ENCODE peak calls at places on chromosomes 16 and 17, in six cellular contexts. One of them, this sample, is unnamed.

GRCh38 chr16:57642368-57643135 is 14.1 kb downstream of the ADGRG1 start:
- DNase-seq in tibial artery: no peak
- DNase-seq in caudate nucleus: no peak
- DNase-seq in CD4-positive, alpha-beta T cell: no peak
- DNase-seq in IMR-90: no peak
- DNase-seq in lung: no peak
- DNase-seq in this sample: no peak

GRCh38 chr17:13311301-13311700 is 290.4 kb downstream of the HS3ST3A1 start:
- DNase-seq in tibial artery: no peak
- DNase-seq in caudate nucleus: no peak
- DNase-seq in CD4-positive, alpha-beta T cell: no peak
- DNase-seq in IMR-90: peak
- DNase-seq in lung: no peak
- DNase-seq in this sample: no peak

GRCh38 chr17:11582217-11582616 is 16.1 kb upstream of the DNAH9 start:
- DNase-seq in tibial artery: no peak
- DNase-seq in caudate nucleus: no peak
- DNase-seq in CD4-positive, alpha-beta T cell: no peak
- DNase-seq in IMR-90: no peak
- DNase-seq in lung: no peak
- DNase-seq in this sample: no peak

GRCh38 chr16:14309906-14310305 is 238.8 kb downstream of the MRTFB start:
- DNase-seq in tibial artery: no peak
- DNase-seq in caudate nucleus: no peak
- DNase-seq in CD4-positive, alpha-beta T cell: no peak
- DNase-seq in IMR-90: peak
- DNase-seq in lung: no peak
- DNase-seq in this sample: no peak

GRCh38 chr16:89557936-89558490 is 2.5 kb upstream of the RPL13 start:
- DNase-seq in tibial artery: no peak
- DNase-seq in caudate nucleus: no peak
- DNase-seq in CD4-positive, alpha-beta T cell: no peak
- DNase-seq in IMR-90: no peak
- DNase-seq in lung: no peak
- DNase-seq in this sample: no peak

GRCh38 chr17:81340606-81341346 is 45.7 kb upstream of the SLC38A10 start:
- DNase-seq in tibial artery: peak
- DNase-seq in caudate nucleus: no peak
- DNase-seq in CD4-positive, alpha-beta T cell: no peak
- DNase-seq in IMR-90: no peak
- DNase-seq in lung: no peak
- DNase-seq in this sample: no peak

GRCh38 chr17:82816358-82816757 is 23.5 kb downstream of the ZNF750 start:
- DNase-seq in tibial artery: no peak
- DNase-seq in caudate nucleus: no peak
- DNase-seq in CD4-positive, alpha-beta T cell: no peak
- DNase-seq in IMR-90: no peak
- DNase-seq in lung: no peak
- DNase-seq in this sample: no peak

GRCh38 chr17:4480929-4481898 is 17.5 kb upstream of the SPNS2 start:
- DNase-seq in tibial artery: no peak
- DNase-seq in caudate nucleus: no peak
- DNase-seq in CD4-positive, alpha-beta T cell: peak
- DNase-seq in IMR-90: no peak
- DNase-seq in lung: no peak
- DNase-seq in this sample: no peak

GRCh38 chr16:89304941-89305705 is 87.6 kb downstream of the ZNF778 start:
- DNase-seq in tibial artery: no peak
- DNase-seq in caudate nucleus: no peak
- DNase-seq in CD4-positive, alpha-beta T cell: no peak
- DNase-seq in IMR-90: no peak
- DNase-seq in lung: no peak
- DNase-seq in this sample: no peak

GRCh38 chr16:82034981-82035612 is at the start of gene HSD17B2:
- DNase-seq in tibial artery: no peak
- DNase-seq in caudate nucleus: no peak
- DNase-seq in CD4-positive, alpha-beta T cell: no peak
- DNase-seq in IMR-90: peak
- DNase-seq in lung: no peak
- DNase-seq in this sample: no peak

GRCh38 chr16:52929478-52929877 is 123.2 kb downstream of the CHD9NB start:
- DNase-seq in tibial artery: no peak
- DNase-seq in caudate nucleus: no peak
- DNase-seq in CD4-positive, alpha-beta T cell: no peak
- DNase-seq in IMR-90: no peak
- DNase-seq in lung: no peak
- DNase-seq in this sample: no peak

GRCh38 chr17:61368832-61369468 is 30.7 kb upstream of the TBX2 start:
- DNase-seq in tibial artery: no peak
- DNase-seq in caudate nucleus: no peak
- DNase-seq in CD4-positive, alpha-beta T cell: no peak
- DNase-seq in IMR-90: no peak
- DNase-seq in lung: no peak
- DNase-seq in this sample: no peak

GRCh38 chr16:9870962-9871361 is 311.3 kb downstream of the GRIN2A start:
- DNase-seq in tibial artery: no peak
- DNase-seq in caudate nucleus: no peak
- DNase-seq in CD4-positive, alpha-beta T cell: no peak
- DNase-seq in IMR-90: no peak
- DNase-seq in lung: no peak
- DNase-seq in this sample: peak

GRCh38 chr16:79081292-79082066 is 519.1 kb downstream of the MAF start:
- DNase-seq in tibial artery: no peak
- DNase-seq in caudate nucleus: no peak
- DNase-seq in CD4-positive, alpha-beta T cell: no peak
- DNase-seq in IMR-90: no peak
- DNase-seq in lung: no peak
- DNase-seq in this sample: no peak

GRCh38 chr17:30426292-30426691 is 47.6 kb downstream of the CPD start:
- DNase-seq in tibial artery: no peak
- DNase-seq in caudate nucleus: no peak
- DNase-seq in CD4-positive, alpha-beta T cell: no peak
- DNase-seq in IMR-90: peak
- DNase-seq in lung: no peak
- DNase-seq in this sample: no peak

GRCh38 chr17:30433514-30433913 is 43.7 kb upstream of the GOSR1 start:
- DNase-seq in tibial artery: no peak
- DNase-seq in caudate nucleus: no peak
- DNase-seq in CD4-positive, alpha-beta T cell: no peak
- DNase-seq in IMR-90: peak
- DNase-seq in lung: peak
- DNase-seq in this sample: no peak

GRCh38 chr17:30427611-30428010 is 48.9 kb downstream of the CPD start:
- DNase-seq in tibial artery: no peak
- DNase-seq in caudate nucleus: no peak
- DNase-seq in CD4-positive, alpha-beta T cell: no peak
- DNase-seq in IMR-90: no peak
- DNase-seq in lung: no peak
- DNase-seq in this sample: no peak

GRCh38 chr17:30429155-30429554 is 48.1 kb upstream of the GOSR1 start:
- DNase-seq in tibial artery: no peak
- DNase-seq in caudate nucleus: no peak
- DNase-seq in CD4-positive, alpha-beta T cell: no peak
- DNase-seq in IMR-90: peak
- DNase-seq in lung: no peak
- DNase-seq in this sample: no peak
- H3K27ac ChIP-seq in tibial artery: no peak
- H3K27ac ChIP-seq in caudate nucleus: no peak
- H3K27ac ChIP-seq in CD4-positive, alpha-beta T cell: no peak
- H3K27ac ChIP-seq in IMR-90: no peak
- H3K27ac ChIP-seq in lung: no peak
- H3K27ac ChIP-seq in this sample: peak

GRCh38 chr16:3623642-3624041 is 12.2 kb upstream of the SLX4 start:
- DNase-seq in tibial artery: no peak
- DNase-seq in caudate nucleus: no peak
- DNase-seq in CD4-positive, alpha-beta T cell: no peak
- DNase-seq in IMR-90: no peak
- DNase-seq in lung: no peak
- DNase-seq in this sample: no peak

GRCh38 chr16:3612510-3613466 is 1.4 kb upstream of the SLX4 start:
- DNase-seq in tibial artery: no peak
- DNase-seq in caudate nucleus: no peak
- DNase-seq in CD4-positive, alpha-beta T cell: no peak
- DNase-seq in IMR-90: no peak
- DNase-seq in lung: no peak
- DNase-seq in this sample: no peak

DNA sequence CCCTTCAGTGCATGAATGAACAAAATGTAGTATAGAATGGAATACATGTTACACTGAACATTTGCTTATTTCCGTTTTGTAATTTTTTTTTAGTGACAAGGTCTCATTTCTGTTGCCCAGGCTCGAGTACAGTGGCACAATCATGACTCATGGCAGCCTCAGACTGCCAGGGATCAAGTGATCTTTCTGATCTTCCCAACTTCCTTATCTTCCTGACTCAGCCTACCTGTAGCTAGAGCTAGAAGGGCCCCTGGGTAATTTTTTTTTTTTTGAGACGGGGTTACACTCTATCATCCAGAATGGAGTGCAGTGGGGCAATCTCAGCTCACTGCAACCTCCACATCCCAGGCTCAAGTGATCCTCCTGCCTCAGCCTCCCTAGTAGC is 7.4 kb upstream of the SLX4 start:
- DNase-seq in tibial artery: no peak
- DNase-seq in caudate nucleus: no peak
- DNase-seq in CD4-positive, alpha-beta T cell: no peak
- DNase-seq in IMR-90: no peak
- DNase-seq in lung: no peak
- DNase-seq in this sample: no peak
- H3K27ac ChIP-seq in tibial artery: no peak
- H3K27ac ChIP-seq in caudate nucleus: no peak
- H3K27ac ChIP-seq in CD4-positive, alpha-beta T cell: no peak
- H3K27ac ChIP-seq in IMR-90: no peak
- H3K27ac ChIP-seq in lung: no peak
- H3K27ac ChIP-seq in this sample: no peak

GRCh38 chr17:66481259-66481658 is 178.8 kb downstream of the PRKCA start:
- DNase-seq in tibial artery: no peak
- DNase-seq in caudate nucleus: no peak
- DNase-seq in CD4-positive, alpha-beta T cell: no peak
- DNase-seq in IMR-90: no peak
- DNase-seq in lung: no peak
- DNase-seq in this sample: no peak
- H3K27ac ChIP-seq in tibial artery: no peak
- H3K27ac ChIP-seq in caudate nucleus: no peak
- H3K27ac ChIP-seq in CD4-positive, alpha-beta T cell: no peak
- H3K27ac ChIP-seq in IMR-90: no peak
- H3K27ac ChIP-seq in lung: no peak
- H3K27ac ChIP-seq in this sample: no peak

GRCh38 chr17:77141846-77142449 is 1.2 kb downstream of the SEC14L1 start:
- DNase-seq in tibial artery: no peak
- DNase-seq in caudate nucleus: no peak
- DNase-seq in CD4-positive, alpha-beta T cell: no peak
- DNase-seq in IMR-90: no peak
- DNase-seq in lung: no peak
- DNase-seq in this sample: no peak

GRCh38 chr17:77144227-77144626 is 3.5 kb downstream of the SEC14L1 start:
- DNase-seq in tibial artery: no peak
- DNase-seq in caudate nucleus: no peak
- DNase-seq in CD4-positive, alpha-beta T cell: no peak
- DNase-seq in IMR-90: no peak
- DNase-seq in lung: no peak
- DNase-seq in this sample: no peak

GRCh38 chr17:77140878-77141767 is at the start of gene SEC14L1:
- DNase-seq in tibial artery: peak
- DNase-seq in caudate nucleus: no peak
- DNase-seq in CD4-positive, alpha-beta T cell: no peak
- DNase-seq in IMR-90: no peak
- DNase-seq in lung: peak
- DNase-seq in this sample: no peak

GRCh38 chr17:77143306-77143705 is 2.5 kb downstream of the SEC14L1 start:
- DNase-seq in tibial artery: no peak
- DNase-seq in caudate nucleus: no peak
- DNase-seq in CD4-positive, alpha-beta T cell: no peak
- DNase-seq in IMR-90: no peak
- DNase-seq in lung: no peak
- DNase-seq in this sample: no peak

DNA sequence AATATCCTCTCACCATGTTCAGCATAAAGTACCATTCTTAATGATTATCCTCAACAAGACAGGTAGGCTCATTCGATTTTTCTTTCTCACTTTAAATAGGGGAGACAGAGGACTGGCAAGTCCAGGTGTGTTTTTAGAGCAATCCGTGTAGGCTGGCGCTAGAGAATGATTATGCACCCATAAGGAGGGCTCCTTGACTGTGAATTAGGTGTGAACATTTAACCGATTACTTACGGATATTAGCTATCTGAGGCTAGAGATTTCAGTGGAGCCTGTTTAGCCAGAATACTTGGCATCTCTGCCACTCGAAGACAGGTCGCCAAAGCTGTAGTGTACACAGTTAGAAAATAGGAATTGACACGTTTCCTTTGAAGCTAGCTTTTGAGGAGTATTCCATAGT is 1.9 kb downstream of the SEC14L1 start:
- DNase-seq in tibial artery: no peak
- DNase-seq in caudate nucleus: no peak
- DNase-seq in CD4-positive, alpha-beta T cell: no peak
- DNase-seq in IMR-90: no peak
- DNase-seq in lung: no peak
- DNase-seq in this sample: no peak
- H3K27ac ChIP-seq in tibial artery: no peak
- H3K27ac ChIP-seq in caudate nucleus: peak
- H3K27ac ChIP-seq in CD4-positive, alpha-beta T cell: no peak
- H3K27ac ChIP-seq in IMR-90: no peak
- H3K27ac ChIP-seq in lung: peak
- H3K27ac ChIP-seq in this sample: peak

GRCh38 chr16:86353934-86354333 is 156.4 kb upstream of the FOXF1 start:
- DNase-seq in tibial artery: no peak
- DNase-seq in caudate nucleus: no peak
- DNase-seq in CD4-positive, alpha-beta T cell: no peak
- DNase-seq in IMR-90: no peak
- DNase-seq in lung: no peak
- DNase-seq in this sample: no peak
- H3K27ac ChIP-seq in tibial artery: no peak
- H3K27ac ChIP-seq in caudate nucleus: no peak
- H3K27ac ChIP-seq in CD4-positive, alpha-beta T cell: no peak
- H3K27ac ChIP-seq in IMR-90: peak
- H3K27ac ChIP-seq in lung: no peak
- H3K27ac ChIP-seq in this sample: no peak

This sample was measured in esophagus muscularis mucosa.